ENCODE peak calls at places on chromosomes 1 and 21, in ten cellular contexts. L is natural killer cell; S is cardiac fibroblast; M is Panc1; P is IMR-90; Y is AG09309; Z is CD4-positive, alpha-beta T cell; T is choroid plexus epithelial cell; X is right atrium auricular region; H is thoracic aorta. B is an unnamed sample.

GRCh38 chr1:108831225-108831624 is 25.7 kb downstream of the AKNAD1 start:
- DNase-seq in Z (no peak), S (peak), H (no peak), P (peak), X (no peak), T (peak), L (no peak), M (peak), Y (no peak), B (no peak)

GRCh38 chr1:94698759-94699502 is 121.2 kb upstream of the SLC44A3 start:
- DNase-seq in H (no peak), M (no peak), Z (no peak), S (peak), Y (no peak), X (no peak), L (no peak), P (peak), T (peak), B (no peak)

GRCh38 chr1:153723687-153724086 is 4.2 kb upstream of the INTS3 start:
- DNase-seq in X (no peak), T (no peak), P (no peak), Y (no peak), S (no peak), Z (no peak), M (no peak), L (no peak), H (no peak), B (no peak)

GRCh38 chr1:226438007-226438406 is 30.1 kb upstream of the PARP1 start:
- DNase-seq in X (no peak), Y (no peak), L (no peak), Z (no peak), M (no peak), T (peak), P (no peak), H (no peak), S (peak), B (no peak)

GRCh38 chr1:225388372-225388771 is 39.5 kb downstream of the LBR start:
- DNase-seq in S (peak), L (no peak), T (no peak), Z (no peak), M (no peak), H (no peak), X (no peak), P (peak), Y (no peak), B (no peak)

GRCh38 chr1:212293579-212293978 is 8.4 kb downstream of the PPP2R5A start:
- DNase-seq in T (peak), H (no peak), Y (no peak), X (no peak), Z (no peak), S (peak), M (no peak), P (peak), L (no peak), B (no peak)

GRCh38 chr21:17901458-17902092 is 82.4 kb upstream of the C21orf91 start:
- DNase-seq in L (no peak), T (peak), S (peak), Z (no peak), H (no peak), M (no peak), X (no peak), P (peak), Y (no peak), B (no peak)

GRCh38 chr1:65003316-65003664 is 36.9 kb upstream of the JAK1 start:
- DNase-seq in T (no peak), Y (no peak), Z (no peak), M (peak), X (no peak), H (no peak), L (no peak), P (no peak), S (no peak), B (no peak)

GRCh38 chr1:1954831-1955441 is 35.9 kb upstream of the TMEM52 start:
- DNase-seq in Z (no peak), Y (no peak), M (no peak), T (no peak), L (no peak), X (no peak), S (no peak), H (no peak), P (no peak), B (no peak)

GRCh38 chr1:30688920-30689794 is 34.2 kb downstream of the MATN1 start:
- DNase-seq in X (no peak), P (no peak), S (no peak), L (no peak), T (no peak), Z (no peak), M (no peak), Y (no peak), H (no peak), B (no peak)

GRCh38 chr1:180270767-180271639 is 40.9 kb downstream of the LHX4 start:
- DNase-seq in P (peak), M (no peak), T (peak), Y (no peak), S (peak), L (no peak), Z (no peak), H (no peak), X (peak), B (no peak)

GRCh38 chr1:180268556-180269044 is 38.5 kb downstream of the LHX4 start:
- DNase-seq in T (no peak), H (no peak), Y (no peak), S (no peak), Z (no peak), P (no peak), X (peak), M (no peak), L (no peak), B (no peak)

GRCh38 chr1:180267761-180268555 is 37.9 kb downstream of the LHX4 start:
- DNase-seq in H (no peak), T (no peak), M (no peak), P (no peak), Z (no peak), Y (no peak), L (no peak), X (peak), S (no peak), B (no peak)

GRCh38 chr1:180271640-180272255 is 41.7 kb downstream of the LHX4 start:
- DNase-seq in S (no peak), H (no peak), T (no peak), Y (no peak), X (peak), L (no peak), M (no peak), P (no peak), Z (no peak), B (no peak)

DNA sequence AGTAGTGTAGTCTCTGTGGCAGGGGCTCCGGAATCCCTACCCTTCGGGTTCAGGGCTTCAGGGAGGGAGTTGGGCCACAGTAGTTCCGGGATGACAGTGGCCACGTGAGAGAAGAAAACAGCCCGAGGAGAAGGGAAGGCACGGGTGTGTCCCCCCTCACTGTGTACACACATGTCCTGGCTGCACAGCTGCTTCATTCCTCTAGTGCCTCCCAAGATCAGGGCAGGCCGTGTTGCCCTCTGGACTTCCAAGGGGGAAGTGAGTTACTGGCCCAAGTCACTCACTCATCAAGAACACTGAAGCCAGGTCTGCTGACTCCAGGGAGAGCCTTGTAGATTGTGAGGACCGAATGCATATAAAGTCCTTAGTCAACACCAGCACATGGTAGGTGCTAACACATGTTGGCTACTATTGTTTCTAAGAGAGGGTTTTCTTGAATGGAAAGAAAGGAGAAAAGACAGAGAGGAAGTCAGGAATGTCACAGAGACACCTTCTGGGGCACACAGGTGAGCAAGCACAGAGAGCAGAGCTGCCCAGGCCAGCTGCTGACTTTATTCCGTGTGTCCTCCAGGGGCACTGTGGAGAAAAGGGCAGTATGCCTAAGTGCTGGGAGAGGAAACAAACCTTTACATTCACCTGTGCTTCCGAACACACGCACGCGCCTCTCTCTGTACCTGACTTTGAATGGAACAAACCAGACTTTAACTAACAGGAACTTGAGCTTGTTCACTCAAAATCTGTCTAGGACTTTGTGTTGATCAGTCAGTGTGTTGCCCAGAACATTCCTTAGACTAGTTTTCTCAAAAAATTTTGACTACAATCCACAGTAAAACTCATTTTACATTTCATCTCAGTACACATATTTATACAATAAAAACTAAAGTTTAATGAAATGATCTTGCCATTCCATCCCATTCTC is 40.0 kb downstream of the LHX4 start:
- DNase-seq in L (no peak), X (peak), S (no peak), P (no peak), H (no peak), T (no peak), M (no peak), Z (no peak), Y (no peak), B (no peak)
- TF ChIP-seq CTCF in L (no peak), X (no peak), S (peak), P (peak), H (no peak), T (peak), M (peak), Z (no peak), Y (peak), B (peak)

GRCh38 chr21:45959779-45960390 is 21.7 kb upstream of the COL6A1 start:
- DNase-seq in Z (no peak), M (no peak), L (no peak), H (no peak), T (no peak), S (no peak), Y (no peak), P (no peak), X (no peak), B (peak)
- TF ChIP-seq CTCF in Z (no peak), M (no peak), L (no peak), H (no peak), T (no peak), S (no peak), Y (no peak), P (no peak), X (no peak), B (no peak)

GRCh38 chr1:119003413-119004128 is 15.4 kb upstream of the TBX15 start:
- DNase-seq in P (no peak), L (no peak), Z (no peak), T (no peak), M (no peak), Y (no peak), X (peak), H (no peak), S (no peak), B (no peak)
- TF ChIP-seq CTCF in P (no peak), L (no peak), Z (no peak), T (peak), M (no peak), Y (no peak), X (no peak), H (no peak), S (no peak), B (no peak)

DNA sequence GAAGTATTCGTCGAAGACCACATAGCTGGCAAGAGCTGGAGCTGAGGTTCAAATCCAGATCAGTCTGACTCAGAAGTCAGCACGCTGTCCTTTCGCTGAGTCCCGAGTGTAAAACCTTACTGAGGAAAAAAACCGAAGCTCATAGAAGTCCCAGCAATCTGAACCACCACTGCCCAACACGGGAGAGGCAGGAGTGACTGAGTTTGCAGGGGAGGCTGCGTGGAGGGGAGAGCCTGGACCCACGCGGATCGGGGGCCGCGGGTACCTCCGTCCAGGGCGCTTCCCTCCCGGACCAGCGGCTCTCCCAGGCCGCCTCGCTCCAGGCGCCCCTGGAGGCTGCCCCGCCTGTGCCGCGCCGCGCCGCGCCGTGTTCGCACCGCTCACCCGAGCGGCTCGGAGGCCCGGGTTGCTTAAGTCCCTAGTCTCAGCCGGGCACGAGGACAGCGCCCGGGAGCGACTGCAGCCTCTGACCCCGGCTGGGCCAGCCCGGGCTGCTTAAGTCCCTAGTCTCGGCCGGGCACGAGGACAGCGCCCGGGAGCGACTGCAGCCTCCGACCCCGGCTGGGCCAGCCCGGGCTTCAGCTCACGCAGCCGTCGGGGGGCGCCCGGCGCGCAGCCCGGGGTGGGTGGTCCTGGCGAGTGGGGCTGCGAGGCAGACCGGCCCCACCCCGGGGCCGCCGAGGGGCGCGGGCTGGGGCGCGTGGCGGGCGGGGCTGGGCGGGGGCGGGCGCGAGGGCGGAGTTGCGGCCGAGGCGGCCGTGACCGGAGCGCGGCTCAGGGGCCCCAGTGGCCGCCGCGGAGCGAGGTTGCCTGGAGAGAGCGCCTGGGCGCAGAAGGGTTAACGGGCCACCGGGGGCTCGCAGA is at the start of gene ADAMTSL4:
- DNase-seq in M (no peak), S (peak), T (peak), H (no peak), L (peak), X (no peak), P (peak), Z (no peak), Y (no peak), B (no peak)
- TF ChIP-seq CTCF in M (no peak), S (no peak), T (no peak), H (peak), L (no peak), X (peak), P (peak), Z (no peak), Y (peak), B (no peak)